ENCODE peak calls at places on chromosome 14, in seven cellular contexts. P is breast epithelium; J is adipocyte; V is stimulated activated CD8-positive, alpha-beta memory T cell treated with anti-CD3 and anti-CD28 coated beads, Interleukin-2, amount 100 ng/mL, for 1 hour; E is anterior cingulate cortex; F is Peyer's patch; Q is mucosa of gallbladder. K is an unnamed sample.

GRCh38 chr14:66015046-66015780 is 471.0 kb upstream of the CCDC196 start:
- DNase-seq in P (no peak), J (no peak), V (no peak), E (no peak), F (no peak), Q (no peak), K (no peak)

GRCh38 chr14:104383931-104384775 is 195.4 kb upstream of the C14orf180 start:
- DNase-seq in P (peak), J (no peak), V (no peak), E (no peak), F (no peak), Q (no peak), K (no peak)

GRCh38 chr14:52434955-52435354 is 117.3 kb downstream of the TXNDC16 start:
- DNase-seq in P (no peak), J (no peak), V (no peak), E (no peak), F (no peak), Q (no peak), K (no peak)

GRCh38 chr14:99575043-99576023 is 28.7 kb downstream of the CCDC85C start:
- DNase-seq in P (peak), J (no peak), V (no peak), E (no peak), F (peak), Q (peak), K (no peak)

GRCh38 chr14:51868405-51868804 is 8.0 kb downstream of the GNG2 start:
- DNase-seq in P (no peak), J (no peak), V (no peak), E (no peak), F (no peak), Q (no peak), K (no peak)

GRCh38 chr14:61147898-61148549 is 133.1 kb downstream of the TMEM30B start:
- DNase-seq in P (no peak), J (peak), V (no peak), E (peak), F (no peak), Q (no peak), K (no peak)

GRCh38 chr14:73771848-73772705 is 57.9 kb upstream of the PNMA1 start:
- DNase-seq in P (no peak), J (peak), V (no peak), E (peak), F (peak), Q (peak), K (no peak)

GRCh38 chr14:93114713-93115068 is 1.0 kb downstream of the ITPK1 start:
- DNase-seq in P (no peak), J (peak), V (no peak), E (no peak), F (peak), Q (peak), K (no peak)

GRCh38 chr14:61418749-61419148 is 97.4 kb downstream of the PRKCH start:
- DNase-seq in P (no peak), J (no peak), V (no peak), E (no peak), F (no peak), Q (no peak), K (no peak)

GRCh38 chr14:64891839-64892375 is 12.2 kb upstream of the SPTB start:
- DNase-seq in P (no peak), J (peak), V (no peak), E (no peak), F (no peak), Q (peak), K (no peak)

GRCh38 chr14:60838601-60839000 is 104.0 kb downstream of the MNAT1 start:
- DNase-seq in P (no peak), J (no peak), V (no peak), E (no peak), F (no peak), Q (no peak), K (no peak)

GRCh38 chr14:73935666-73936065 is 14.2 kb downstream of the FAM161B start:
- DNase-seq in P (no peak), J (peak), V (no peak), E (no peak), F (no peak), Q (no peak), K (no peak)

GRCh38 chr14:66085662-66086061 is 400.5 kb upstream of the CCDC196 start:
- DNase-seq in P (no peak), J (no peak), V (no peak), E (no peak), F (no peak), Q (no peak), K (no peak)

GRCh38 chr14:95165517-95165916 is 8.2 kb upstream of the DICER1 start:
- DNase-seq in P (no peak), J (no peak), V (no peak), E (no peak), F (no peak), Q (no peak), K (no peak)

GRCh38 chr14:57871487-57872080 is 5.7 kb upstream of the SLC35F4 start:
- DNase-seq in P (no peak), J (peak), V (no peak), E (no peak), F (no peak), Q (no peak), K (no peak)

GRCh38 chr14:67837011-67837624 is 17.5 kb downstream of the RAD51B start:
- DNase-seq in P (no peak), J (peak), V (peak), E (no peak), F (no peak), Q (peak), K (no peak)

GRCh38 chr14:65206448-65207096 is 104.3 kb upstream of the MAX start:
- DNase-seq in P (no peak), J (peak), V (no peak), E (no peak), F (no peak), Q (no peak), K (no peak)

GRCh38 chr14:75717729-75718128 is 56.7 kb downstream of the TTLL5 start:
- DNase-seq in P (no peak), J (no peak), V (no peak), E (no peak), F (no peak), Q (peak), K (no peak)

GRCh38 chr14:36805116-36805515 is 143.5 kb downstream of the PAX9 start:
- DNase-seq in P (no peak), J (peak), V (no peak), E (no peak), F (no peak), Q (no peak), K (no peak)

GRCh38 chr14:76752744-76753143 is 8.5 kb upstream of the VASH1 start:
- DNase-seq in P (no peak), J (no peak), V (no peak), E (peak), F (no peak), Q (no peak), K (no peak)

GRCh38 chr14:49880267-49881064 is 12.4 kb upstream of the ARF6 start:
- DNase-seq in P (no peak), J (no peak), V (no peak), E (no peak), F (no peak), Q (no peak), K (no peak)

GRCh38 chr14:105145381-105146180 is 23.0 kb downstream of the JAG2 start:
- DNase-seq in P (no peak), J (no peak), V (no peak), E (no peak), F (peak), Q (no peak), K (no peak)

GRCh38 chr14:100621806-100622205 is 34.6 kb upstream of the BEGAIN start:
- DNase-seq in P (no peak), J (no peak), V (no peak), E (no peak), F (no peak), Q (no peak), K (no peak)

GRCh38 chr14:87497301-87497700 is 495.7 kb downstream of the GALC start:
- DNase-seq in P (no peak), J (no peak), V (no peak), E (no peak), F (no peak), Q (no peak), K (no peak)

GRCh38 chr14:89625208-89625987 is 208.4 kb upstream of the FOXN3 start:
- DNase-seq in P (no peak), J (no peak), V (no peak), E (no peak), F (no peak), Q (no peak), K (no peak)

GRCh38 chr14:99991306-99991705 is 73.9 kb upstream of the EVL start:
- DNase-seq in P (no peak), J (no peak), V (no peak), E (no peak), F (no peak), Q (no peak), K (no peak)

GRCh38 chr14:75310295-75311059 is 31.8 kb downstream of the FOS start:
- DNase-seq in P (peak), J (peak), V (no peak), E (peak), F (peak), Q (peak), K (peak)

GRCh38 chr14:95463173-95463901 is 53.1 kb downstream of the SYNE3 start:
- DNase-seq in P (no peak), J (no peak), V (peak), E (no peak), F (peak), Q (peak), K (no peak)

GRCh38 chr14:32510815-32511214 is 181.7 kb downstream of the AKAP6 start:
- DNase-seq in P (no peak), J (no peak), V (no peak), E (no peak), F (no peak), Q (no peak), K (no peak)

GRCh38 chr14:34103176-34103575 is 152.3 kb upstream of the EGLN3 start:
- DNase-seq in P (no peak), J (no peak), V (no peak), E (no peak), F (no peak), Q (no peak), K (no peak)

GRCh38 chr14:90829677-90830076 is 13.4 kb upstream of the TTC7B start:
- DNase-seq in P (no peak), J (no peak), V (no peak), E (no peak), F (no peak), Q (no peak), K (no peak)

GRCh38 chr14:58238252-58239247 is 6.1 kb upstream of the PSMA3 start:
- DNase-seq in P (no peak), J (peak), V (no peak), E (no peak), F (no peak), Q (peak), K (no peak)

GRCh38 chr14:61177279-61178225 is 103.6 kb downstream of the TMEM30B start:
- DNase-seq in P (no peak), J (peak), V (no peak), E (no peak), F (no peak), Q (no peak), K (no peak)

GRCh38 chr14:49915085-49915484 is 22.2 kb downstream of the ARF6 start:
- DNase-seq in P (no peak), J (no peak), V (no peak), E (no peak), F (no peak), Q (no peak), K (no peak)

K was measured in GOT3.